ENCODE peak calls at places on chromosomes 1 and 21, in four cellular contexts. L, X, M and H are unnamed samples.

GRCh38 chr1:80882552-80882951 is 918.2 kb upstream of the ADGRL2 start:
- DNase-seq in X (peak), L (no peak), M (no peak), H (peak)

GRCh38 chr1:94542088-94542671 is 621 bp upstream of the F3 start:
- DNase-seq in M (no peak), X (peak), L (no peak), H (peak)

GRCh38 chr1:234743866-234744581 is 134.0 kb upstream of the IRF2BP2 start:
- DNase-seq in M (peak), X (no peak), L (no peak), H (no peak)

GRCh38 chr1:91851130-91852010 is 34.6 kb downstream of the TGFBR3 start:
- DNase-seq in M (no peak), X (no peak), L (no peak), H (peak)

GRCh38 chr1:41021526-41022308 is at the start of gene SLFNL1:
- DNase-seq in L (peak), M (no peak), X (no peak), H (peak)

GRCh38 chr1:203216274-203217138 is 13.0 kb downstream of the CHIT1 start:
- DNase-seq in X (peak), M (peak), L (peak), H (peak)

GRCh38 chr1:202131956-202132821 is 9.5 kb downstream of the GPR37L1 start:
- DNase-seq in L (no peak), X (no peak), M (no peak), H (no peak)

GRCh38 chr1:25793585-25794170 is 6.3 kb upstream of the SELENON start:
- DNase-seq in M (no peak), X (no peak), L (no peak), H (no peak)

GRCh38 chr1:50098490-50099109 is 10.1 kb upstream of the ELAVL4 start:
- DNase-seq in X (no peak), L (no peak), M (no peak), H (no peak)

GRCh38 chr1:206924549-206925115 is 2.9 kb upstream of the FCMR start:
- DNase-seq in X (no peak), M (no peak), L (no peak), H (no peak)

GRCh38 chr1:22323846-22324504 is 127.7 kb upstream of the ZBTB40 start:
- DNase-seq in X (no peak), M (no peak), L (no peak), H (no peak)

GRCh38 chr1:200435200-200435780 is 25.5 kb upstream of the ZNF281 start:
- DNase-seq in M (no peak), X (no peak), L (no peak), H (no peak)

GRCh38 chr21:38811257-38811656 is 5.5 kb downstream of the ETS2 start:
- DNase-seq in M (no peak), X (no peak), L (peak), H (peak)

GRCh38 chr1:3019007-3019515 is 2.2 kb upstream of the ACTRT2 start:
- DNase-seq in M (no peak), X (no peak), L (no peak), H (no peak)

GRCh38 chr1:10456079-10456478 is 6.2 kb downstream of the CORT start:
- DNase-seq in X (no peak), L (peak), M (no peak), H (no peak)

GRCh38 chr1:234970371-234970730 is 158.3 kb downstream of the TOMM20 start:
- DNase-seq in L (no peak), M (no peak), X (no peak), H (peak)

GRCh38 chr1:10665930-10666850 is 130.3 kb downstream of the CASZ1 start:
- DNase-seq in L (no peak), M (no peak), X (no peak), H (no peak)

GRCh38 chr21:43719748-43720538 is 1.0 kb downstream of the PDXK start:
- DNase-seq in M (no peak), X (no peak), L (peak), H (peak)

GRCh38 chr1:94265931-94266330 is 28.5 kb upstream of the ARHGAP29 start:
- DNase-seq in L (no peak), M (no peak), X (no peak), H (no peak)

GRCh38 chr1:25685211-25685750 is 68.7 kb downstream of the MAN1C1 start:
- DNase-seq in M (no peak), L (no peak), X (no peak), H (no peak)

GRCh38 chr1:40023379-40023944 is 17.1 kb upstream of the CAP1 start:
- DNase-seq in M (no peak), L (no peak), X (no peak), H (no peak)

GRCh38 chr1:37234941-37235418 is 200.7 kb upstream of the GRIK3 start:
- DNase-seq in L (no peak), M (peak), X (no peak), H (no peak)

GRCh38 chr1:110040548-110040947 is 6.1 kb downstream of the STRIP1 start:
- DNase-seq in M (no peak), X (no peak), L (no peak), H (no peak)

GRCh38 chr1:161486806-161487482 is 18.3 kb upstream of the FCGR2A start:
- DNase-seq in X (peak), L (no peak), M (peak), H (peak)

GRCh38 chr21:44889625-44890337 is 16.3 kb upstream of the PTTG1IP start:
- DNase-seq in M (no peak), X (no peak), L (no peak), H (no peak)

GRCh38 chr1:110390692-110391232 is at the start of gene SLC16A4:
- DNase-seq in X (peak), M (no peak), L (peak), H (peak)

GRCh38 chr1:7186382-7187120 is 401.3 kb downstream of the CAMTA1 start:
- DNase-seq in X (no peak), M (no peak), L (no peak), H (no peak)

GRCh38 chr1:116891396-116892072 is 18.2 kb upstream of the PTGFRN start:
- DNase-seq in X (no peak), M (no peak), L (no peak), H (no peak)

GRCh38 chr1:245046764-245047163 is 108.0 kb upstream of the KIF26B start:
- DNase-seq in L (peak), X (no peak), M (no peak), H (no peak)

GRCh38 chr1:230426246-230427101 is at the start of gene PGBD5:
- DNase-seq in M (peak), L (peak), X (peak), H (peak)

GRCh38 chr1:173149887-173150286 is 57.2 kb downstream of the TNFSF4 start:
- DNase-seq in M (no peak), X (peak), L (no peak), H (peak)

GRCh38 chr1:228852015-228852414 is 116.7 kb downstream of the RHOU start:
- DNase-seq in M (no peak), L (peak), X (no peak), H (no peak)

GRCh38 chr1:228852511-228853088 is 117.3 kb downstream of the RHOU start:
- DNase-seq in X (no peak), M (no peak), L (peak), H (no peak)

GRCh38 chr1:228854907-228855306 is 119.6 kb downstream of the RHOU start:
- DNase-seq in M (no peak), L (no peak), X (no peak), H (no peak)

GRCh38 chr1:228853191-228853590 is 117.9 kb downstream of the RHOU start:
- DNase-seq in L (no peak), M (no peak), X (no peak), H (no peak)

DNA sequence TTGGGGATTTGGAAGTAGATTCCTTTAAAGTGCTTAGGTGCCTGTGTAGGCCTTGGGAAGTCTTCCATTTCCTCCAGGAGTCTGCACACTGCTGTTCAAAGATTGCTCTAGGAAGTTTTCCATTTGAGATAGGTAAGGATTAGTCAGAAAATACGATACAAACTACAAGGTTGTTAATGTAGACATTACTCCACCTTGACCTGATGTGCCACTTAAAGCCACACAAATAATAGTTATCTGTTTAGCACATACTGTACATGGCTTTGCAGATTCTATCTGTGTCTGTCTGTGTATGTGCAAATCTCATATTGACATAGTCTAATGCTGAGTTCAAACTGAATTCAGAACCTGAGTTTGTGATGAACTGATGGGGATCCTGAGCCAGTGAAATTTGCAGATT is 118.4 kb downstream of the RHOU start:
- DNase-seq in L (no peak), X (no peak), M (no peak), H (no peak)
- H2BK12ac ChIP-seq in L (no peak), X (peak), M (no peak), H (no peak)

DNA sequence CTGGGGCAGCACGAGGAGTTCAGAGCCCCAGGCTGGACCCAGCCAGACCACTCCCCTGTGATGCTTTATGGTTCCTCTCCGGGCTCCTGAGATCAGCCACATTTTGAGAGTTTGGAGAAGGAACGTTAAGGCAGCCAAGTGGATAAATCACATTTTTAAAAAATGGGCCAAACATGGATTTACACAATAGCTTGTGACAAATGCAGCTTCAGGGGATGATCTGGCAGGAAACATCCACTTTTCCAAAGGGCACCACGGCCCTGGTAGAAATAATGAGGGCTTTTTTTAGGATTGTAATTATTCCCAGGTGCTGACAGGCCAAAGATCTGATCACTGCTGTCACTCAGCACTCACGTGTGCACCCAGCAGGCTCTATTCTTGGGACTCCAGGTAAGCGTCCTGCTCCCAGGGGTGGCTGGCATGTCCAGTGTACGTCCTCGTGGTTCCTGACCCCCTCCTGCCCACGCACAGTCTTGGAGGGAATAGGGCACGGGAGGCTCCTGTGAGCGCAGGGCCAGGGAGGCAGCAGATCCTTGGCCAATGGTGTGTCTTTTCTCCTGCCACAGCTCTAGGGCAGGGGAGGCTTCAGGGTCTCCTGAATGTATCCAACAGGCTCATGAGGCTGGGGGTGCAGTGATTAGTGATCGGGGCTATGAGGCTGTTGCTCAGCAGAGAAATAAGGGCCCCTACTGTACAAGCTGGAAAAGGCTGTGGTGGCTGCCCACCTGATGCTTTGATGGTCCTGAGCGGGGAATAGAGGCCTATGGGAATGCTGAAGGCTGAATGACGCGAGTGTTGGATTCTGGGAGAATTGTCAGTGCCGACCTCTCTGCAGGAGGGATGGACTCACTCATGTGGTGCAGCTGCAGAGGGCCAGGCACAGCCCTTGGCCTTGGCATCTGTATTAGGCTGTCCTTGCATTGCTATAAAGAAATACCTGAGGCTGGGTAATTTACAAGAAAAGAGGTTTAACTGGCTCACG is 415.7 kb downstream of the PTPRU start:
- DNase-seq in M (no peak), X (no peak), L (peak), H (no peak)
- H2AK5ac ChIP-seq in M (no peak), X (no peak), L (no peak), H (no peak)

GRCh38 chr1:233065655-233066054 is 115.2 kb downstream of the NTPCR start:
- DNase-seq in M (no peak), L (no peak), X (no peak), H (no peak)
- H2BK120ac ChIP-seq in M (no peak), L (no peak), X (no peak), H (no peak)

GRCh38 chr1:153921803-153922075 is 1.0 kb downstream of the GATAD2B start:
- DNase-seq in M (no peak), X (no peak), L (no peak), H (peak)
- H2BK12ac ChIP-seq in M (no peak), X (no peak), L (no peak), H (peak)

GRCh38 chr1:246583056-246583440 is 16.8 kb downstream of the CNST start:
- DNase-seq in L (no peak), X (no peak), M (no peak), H (peak)
- H2AK5ac ChIP-seq in L (no peak), X (no peak), M (no peak), H (no peak)

GRCh38 chr1:11682287-11682771 is 1.4 kb upstream of the MAD2L2 start:
- DNase-seq in L (peak), M (no peak), X (no peak), H (no peak)
- H2BK120ac ChIP-seq in L (no peak), M (no peak), X (no peak), H (no peak)

DNA sequence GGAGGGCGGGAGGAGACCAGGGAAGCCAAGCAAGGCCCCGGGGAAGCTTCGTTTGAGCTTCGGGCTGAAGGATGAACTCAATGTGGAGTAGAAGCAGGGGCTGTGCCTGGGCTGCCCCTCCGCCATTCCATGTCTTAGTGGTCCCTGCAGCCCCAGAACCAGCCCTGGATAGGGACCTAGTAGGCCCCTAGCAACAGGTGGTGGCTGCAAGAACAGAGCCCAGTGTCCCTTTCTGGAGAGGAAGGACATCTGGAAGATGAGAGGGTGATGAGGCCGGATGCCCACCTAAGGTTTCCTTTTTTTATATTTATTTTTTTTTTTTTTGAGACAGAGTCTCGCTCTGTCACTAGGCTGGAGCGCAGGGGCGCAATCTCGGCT is 27.2 kb downstream of the ECE1 start:
- DNase-seq in M (no peak), X (no peak), L (no peak), H (no peak)
- H2BK12ac ChIP-seq in M (no peak), X (no peak), L (no peak), H (peak)